ENCODE peak calls at places on chromosomes 2 and 18, in seven cellular contexts. F is sigmoid colon, V is breast epithelium, W is transverse colon, X is K562, O is HCT116, P is upper lobe of left lung. J is an unnamed sample.

GRCh38 chr18:43620936-43621335 is 343.6 kb upstream of the SYT4 start:
- DNase-seq in X (peak; percentile 7), W (no peak), O (no peak), F (no peak), P (no peak), V (no peak), J (no peak)

GRCh38 chr2:223949241-223949640 is 4.1 kb upstream of the WDFY1 start:
- DNase-seq in P (no peak), O (no peak), W (no peak), V (no peak), X (no peak), F (no peak), J (no peak)

GRCh38 chr18:28831476-28831875 is 654.5 kb upstream of the CDH2 start:
- DNase-seq in F (no peak), P (no peak), V (no peak), O (no peak), W (no peak), X (no peak), J (no peak)

GRCh38 chr2:85420743-85421705 is 2.5 kb downstream of the SH2D6 start:
- DNase-seq in F (peak; percentile 94), P (peak; percentile 94), O (no peak), V (peak; percentile 76), X (peak; percentile 93), W (peak; percentile 93), J (peak; percentile 88)

GRCh38 chr2:226531061-226531460 is 268.6 kb downstream of the IRS1 start:
- DNase-seq in O (no peak), W (no peak), X (no peak), V (no peak), F (no peak), P (no peak), J (no peak)

GRCh38 chr2:203809084-203809521 is 58.5 kb upstream of the CTLA4 start:
- DNase-seq in X (no peak), O (no peak), W (no peak), P (no peak), V (no peak), F (no peak), J (no peak)

GRCh38 chr2:7881038-7881437 is 800.8 kb upstream of the ID2 start:
- DNase-seq in F (no peak), X (no peak), P (no peak), V (no peak), O (no peak), W (no peak), J (no peak)

GRCh38 chr2:132597831-132598230 is 72.2 kb downstream of the LYPD1 start:
- DNase-seq in P (no peak), O (no peak), W (no peak), V (no peak), X (no peak), F (no peak), J (no peak)

GRCh38 chr2:218607436-218608115 is at the start of gene PLCD4:
- DNase-seq in F (peak; percentile 89), X (no peak), V (no peak), P (no peak), W (peak; percentile 11), O (no peak), J (no peak)

GRCh38 chr18:6929370-6930102 is 188.1 kb downstream of the LAMA1 start:
- DNase-seq in W (peak; percentile 47), O (no peak), F (no peak), V (no peak), X (peak; percentile 85), P (peak; percentile 75), J (no peak)

GRCh38 chr2:98565941-98566340 is 42.4 kb downstream of the COA5 start:
- DNase-seq in O (no peak), X (no peak), W (no peak), F (no peak), V (no peak), P (peak; percentile 73), J (no peak)

GRCh38 chr2:29463181-29463900 is 348.1 kb downstream of the CLIP4 start:
- DNase-seq in V (no peak), F (no peak), P (no peak), W (no peak), O (no peak), X (no peak), J (no peak)

GRCh38 chr18:48543228-48543627 is 4.4 kb downstream of the CTIF start:
- DNase-seq in F (no peak), W (no peak), X (peak; percentile 69), O (no peak), P (no peak), V (no peak), J (no peak)

GRCh38 chr2:101745711-101746694 is 48.5 kb downstream of the MAP4K4 start:
- DNase-seq in O (no peak), F (no peak), X (no peak), V (no peak), P (no peak), W (no peak), J (no peak)

GRCh38 chr2:55120634-55121359 is 70.5 kb upstream of the RTN4 start:
- DNase-seq in V (no peak), O (no peak), F (no peak), W (peak; percentile 16), P (peak; percentile 72), X (peak; percentile 68), J (no peak)

GRCh38 chr18:3256693-3257626 is 5.0 kb upstream of the MYL12B start:
- DNase-seq in X (no peak), P (no peak), V (no peak), F (no peak), O (no peak), W (no peak), J (no peak)

GRCh38 chr2:64005707-64006356 is 13.4 kb downstream of the VPS54 start:
- DNase-seq in V (no peak), W (no peak), O (no peak), F (no peak), P (no peak), X (no peak), J (no peak)

GRCh38 chr2:152175368-152176112 is at the start of gene STAM2:
- DNase-seq in X (peak; percentile 96), W (peak; percentile 94), P (peak; percentile 99), V (peak; percentile 85), O (peak; percentile 79), F (peak; percentile 95), J (peak; percentile 82)
- TF ChIP-seq POLR2A in X (peak; percentile 98), W (peak; percentile 90), P (no peak), V (peak; percentile 63), O (peak; percentile 38), F (peak; percentile 71), J (peak; percentile 90)

GRCh38 chr2:12702661-12703121 is 14.0 kb upstream of the TRIB2 start:
- DNase-seq in V (peak; percentile 43), F (no peak), O (no peak), P (no peak), W (no peak), X (no peak), J (no peak)
- TF ChIP-seq POLR2AphosphoS5 in V (peak; percentile 61), F (no peak), O (no peak), P (no peak), W (no peak), X (no peak), J (no peak)

DNA sequence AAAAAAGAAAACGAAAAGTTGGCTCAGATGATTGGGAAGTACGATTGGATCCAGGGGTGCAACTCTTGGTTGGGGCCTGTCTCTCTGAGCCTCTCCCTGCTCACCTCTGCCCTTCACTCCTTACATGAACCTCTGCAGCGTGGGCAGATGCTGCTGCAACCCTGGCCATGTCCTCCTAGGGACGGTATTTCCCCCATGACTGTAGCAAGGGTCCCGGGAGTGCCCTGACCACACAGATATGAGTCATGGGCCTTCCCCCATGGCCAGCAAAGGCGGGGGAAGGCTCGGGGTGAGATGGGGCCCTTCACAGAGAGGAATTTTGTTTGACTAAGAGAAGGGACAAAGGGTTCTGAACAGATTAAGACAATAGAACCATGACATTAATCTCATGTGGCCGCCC is 129.0 kb downstream of the NCK2 start:
- DNase-seq in O (no peak), X (peak; percentile 85), F (no peak), W (no peak), V (no peak), P (no peak), J (peak; percentile 64)
- TF ChIP-seq POLR2A in O (no peak), X (no peak), F (no peak), W (no peak), V (no peak), P (no peak), J (no peak)

DNA sequence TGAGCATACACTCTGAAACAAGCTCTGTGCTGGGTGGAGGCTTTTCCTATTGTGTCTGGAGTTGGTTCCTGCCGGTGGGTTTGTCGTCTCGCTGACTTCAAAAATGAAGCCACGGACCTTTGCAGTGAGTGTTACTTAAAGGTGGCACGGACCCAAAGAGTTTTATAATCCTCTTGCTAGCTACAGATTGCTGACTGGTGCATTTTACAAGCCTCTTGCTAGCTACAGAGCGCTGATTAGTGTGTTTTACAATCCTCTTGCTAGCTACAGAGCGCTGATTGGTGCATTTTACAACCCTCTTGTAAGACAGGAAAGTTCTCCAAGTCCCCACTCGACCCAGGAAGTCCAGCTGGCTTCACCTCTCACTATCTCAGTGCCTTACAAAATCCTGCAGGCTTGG is 15.3 kb downstream of the DCDC2C start:
- DNase-seq in X (no peak), V (no peak), P (no peak), W (no peak), O (no peak), F (no peak), J (no peak)
- TF ChIP-seq POLR2AphosphoS5 in X (no peak), V (no peak), P (no peak), W (no peak), O (no peak), F (no peak), J (no peak)

DNA sequence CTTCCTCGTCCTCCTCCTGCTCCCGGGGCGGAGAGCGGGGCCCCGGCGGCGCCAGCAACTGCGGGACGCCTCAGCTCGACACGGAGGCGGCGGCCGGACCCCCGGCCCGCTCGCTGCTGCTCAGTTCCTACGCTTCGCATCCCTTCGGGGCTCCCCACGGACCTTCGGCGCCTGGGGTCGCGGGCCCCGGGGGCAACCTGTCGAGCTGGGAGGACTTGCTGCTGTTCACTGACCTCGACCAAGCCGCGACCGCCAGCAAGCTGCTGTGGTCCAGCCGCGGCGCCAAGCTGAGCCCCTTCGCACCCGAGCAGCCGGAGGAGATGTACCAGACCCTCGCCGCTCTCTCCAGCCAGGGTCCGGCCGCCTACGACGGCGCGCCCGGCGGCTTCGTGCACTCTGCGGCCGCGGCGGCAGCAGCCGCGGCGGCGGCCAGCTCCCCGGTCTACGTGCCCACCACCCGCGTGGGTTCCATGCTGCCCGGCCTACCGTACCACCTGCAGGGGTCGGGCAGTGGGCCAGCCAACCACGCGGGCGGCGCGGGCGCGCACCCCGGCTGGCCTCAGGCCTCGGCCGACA is 2.0 kb downstream of the GATA6 start:
- DNase-seq in P (peak; percentile 88), V (no peak), W (no peak), F (no peak), O (no peak), X (no peak), J (no peak)
- TF ChIP-seq POLR2A in P (no peak), V (no peak), W (no peak), F (no peak), O (no peak), X (no peak), J (no peak)